ENCODE peak calls at places on chromosomes 1 and 21, in four cellular contexts. Z is right lobe of liver, I is suprapubic skin, E is HCT116. O is an unnamed sample. For H3K4me1, the result is how much of the 10 kb centered on the place peaks cover.

GRCh38 chr1:157115851-157116734 is 16.5 kb upstream of the ETV3L start:
- DNase-seq in Z (no peak), I (peak), E (no peak), O (no peak)

GRCh38 chr21:44495641-44496040 is 40.3 kb downstream of the LRRC3 start:
- DNase-seq in I (no peak), E (no peak), Z (peak), O (no peak)

GRCh38 chr1:167599839-167600581 is 30.0 kb upstream of the RCSD1 start:
- DNase-seq in I (no peak), E (peak), Z (peak), O (no peak)

GRCh38 chr1:77370588-77371306 is 88.9 kb downstream of the AK5 start:
- DNase-seq in I (no peak), Z (no peak), E (no peak), O (no peak)

GRCh38 chr1:229092377-229093257 is 178.3 kb upstream of the RAB4A start:
- DNase-seq in I (no peak), E (no peak), Z (no peak), O (no peak)

GRCh38 chr1:63772201-63772600 is 1.6 kb upstream of the ROR1 start:
- DNase-seq in I (no peak), Z (no peak), E (no peak), O (no peak)

GRCh38 chr1:154193821-154194220 is 1.9 kb upstream of the TPM3 start:
- DNase-seq in Z (peak), E (no peak), I (no peak), O (no peak)

GRCh38 chr1:51535006-51535592 is 16.0 kb upstream of the EPS15 start:
- DNase-seq in Z (no peak), I (no peak), E (peak), O (peak)

GRCh38 chr1:165641276-165641987 is 10.4 kb downstream of the MGST3 start:
- DNase-seq in I (no peak), Z (no peak), E (no peak), O (no peak)

GRCh38 chr1:91725961-91726704 is 159.8 kb downstream of the TGFBR3 start:
- DNase-seq in I (no peak), E (no peak), Z (no peak), O (peak)
- TF ChIP-seq POLR2A in I (no peak), E (no peak), Z (no peak), O (no peak)

GRCh38 chr1:55040083-55040952 is 970 bp downstream of the PCSK9 start:
- DNase-seq in Z (no peak), I (no peak), E (no peak), O (no peak)

GRCh38 chr1:55038552-55038838 is 853 bp upstream of the PCSK9 start:
- DNase-seq in I (no peak), E (no peak), Z (no peak), O (no peak)

GRCh38 chr1:55037733-55038551 is 1.4 kb upstream of the PCSK9 start:
- DNase-seq in I (no peak), Z (no peak), E (no peak), O (no peak)

GRCh38 chr1:55039342-55040082 is at the start of gene PCSK9:
- DNase-seq in I (no peak), Z (peak), E (peak), O (no peak)

GRCh38 chr1:55038974-55039341 is 390 bp upstream of the PCSK9 start:
- DNase-seq in E (no peak), Z (no peak), I (no peak), O (no peak)
- H3K4me1 ChIP-seq in E (under half), Z (under half), I (under half), O (under half)

GRCh38 chr1:159141584-159142518 is 29.6 kb upstream of the CADM3 start:
- DNase-seq in Z (no peak), E (no peak), I (no peak), O (no peak)
- TF ChIP-seq POLR2A in Z (no peak), E (no peak), I (no peak), O (no peak)

GRCh38 chr1:66831529-66832239 is 30.6 kb upstream of the INSL5 start:
- DNase-seq in E (no peak), I (no peak), Z (no peak), O (no peak)

GRCh38 chr1:66833112-66833511 is 32.0 kb upstream of the INSL5 start:
- DNase-seq in I (no peak), Z (no peak), E (no peak), O (no peak)

GRCh38 chr1:66834926-66835325 is 33.9 kb upstream of the INSL5 start:
- DNase-seq in Z (no peak), I (no peak), E (no peak), O (no peak)
- H3K4me1 ChIP-seq in Z (under half), I (under half), E (under half), O (under half)

GRCh38 chr1:235328271-235329138 is at the start of gene GGPS1:
- DNase-seq in E (peak), I (peak), Z (peak), O (peak)
- TF ChIP-seq POLR2A in E (peak), I (peak), Z (peak), O (peak)

DNA sequence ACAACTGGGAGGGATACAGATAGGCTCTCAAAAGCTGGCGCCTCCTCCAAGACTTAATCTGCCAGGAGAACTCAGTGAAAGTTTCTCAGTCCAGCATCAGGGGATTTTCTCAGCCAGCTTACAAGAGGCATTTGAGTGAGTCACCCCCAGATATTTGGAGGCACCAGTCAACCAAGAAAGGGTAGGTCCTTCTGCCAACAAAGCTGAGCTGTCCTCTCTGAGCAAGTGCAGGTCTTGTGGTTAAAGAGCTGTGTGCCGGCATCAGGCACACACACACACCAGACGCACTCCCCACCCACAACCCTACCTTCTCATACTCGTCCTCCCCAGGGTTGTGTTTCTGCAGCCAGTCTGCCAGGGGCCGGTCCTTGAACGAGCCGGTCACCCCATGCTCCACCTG is 27.0 kb upstream of the PPP1R15B start:
- DNase-seq in Z (no peak), I (no peak), E (no peak), O (no peak)
- H3K4me1 ChIP-seq in Z (under half), I (half or more), E (under half), O (under half)

O was measured in ovary.